ENCODE peak calls at places on chromosomes 1 and 21, in four cellular contexts. One of them, this sample, is unnamed.

GRCh38 chr21:44427241-44428120 is 27.8 kb upstream of the LRRC3 start:
- DNase-seq in transverse colon: no peak
- DNase-seq in upper lobe of left lung: peak; percentile 18
- DNase-seq in stomach: no peak
- DNase-seq in this sample: peak; percentile 50

GRCh38 chr1:35580949-35581388 is 7.9 kb downstream of the TFAP2E start:
- DNase-seq in upper lobe of left lung: no peak
- DNase-seq in transverse colon: no peak
- DNase-seq in stomach: no peak
- DNase-seq in this sample: no peak

GRCh38 chr1:28775121-28775942 is 36.6 kb upstream of the OPRD1 start:
- DNase-seq in upper lobe of left lung: peak; percentile 86
- DNase-seq in stomach: peak; percentile 79
- DNase-seq in transverse colon: peak; percentile 86
- DNase-seq in this sample: peak; percentile 83

GRCh38 chr1:52403566-52404115 is 582 bp downstream of the ORC1 start:
- DNase-seq in transverse colon: peak; percentile 42
- DNase-seq in stomach: no peak
- DNase-seq in upper lobe of left lung: peak; percentile 25
- DNase-seq in this sample: no peak

GRCh38 chr1:2346691-2347408 is 44.5 kb downstream of the MORN1 start:
- DNase-seq in upper lobe of left lung: no peak
- DNase-seq in transverse colon: no peak
- DNase-seq in stomach: no peak
- DNase-seq in this sample: no peak

GRCh38 chr1:182257369-182258063 is 134.1 kb downstream of the GLUL start:
- DNase-seq in upper lobe of left lung: no peak
- DNase-seq in stomach: no peak
- DNase-seq in transverse colon: no peak
- DNase-seq in this sample: no peak

GRCh38 chr1:89836252-89836996 is 15.6 kb downstream of the LRRC8D start:
- DNase-seq in stomach: no peak
- DNase-seq in transverse colon: no peak
- DNase-seq in upper lobe of left lung: no peak
- DNase-seq in this sample: no peak

GRCh38 chr1:186046437-186047233 is 312.4 kb downstream of the HMCN1 start:
- DNase-seq in upper lobe of left lung: no peak
- DNase-seq in transverse colon: no peak
- DNase-seq in stomach: no peak
- DNase-seq in this sample: no peak

GRCh38 chr1:36458910-36459309 is 5.3 kb downstream of the MRPS15 start:
- DNase-seq in transverse colon: no peak
- DNase-seq in stomach: no peak
- DNase-seq in upper lobe of left lung: no peak
- DNase-seq in this sample: no peak

GRCh38 chr1:96236156-96236739 is 485.3 kb upstream of the PTBP2 start:
- DNase-seq in transverse colon: peak; percentile 8
- DNase-seq in stomach: peak; percentile 26
- DNase-seq in upper lobe of left lung: peak; percentile 31
- DNase-seq in this sample: no peak

GRCh38 chr1:150512846-150513245 is 2.7 kb upstream of the FALEC start:
- DNase-seq in upper lobe of left lung: no peak
- DNase-seq in stomach: no peak
- DNase-seq in transverse colon: no peak
- DNase-seq in this sample: no peak

GRCh38 chr1:44036409-44037111 is 5.3 kb upstream of the SLC6A9 start:
- DNase-seq in stomach: peak; percentile 75
- DNase-seq in upper lobe of left lung: peak; percentile 71
- DNase-seq in transverse colon: peak; percentile 77
- DNase-seq in this sample: peak; percentile 82

GRCh38 chr1:206705187-206705586 is 20.5 kb downstream of the MAPKAPK2 start:
- DNase-seq in upper lobe of left lung: peak; percentile 54
- DNase-seq in stomach: no peak
- DNase-seq in transverse colon: no peak
- DNase-seq in this sample: peak; percentile 76

GRCh38 chr1:153345187-153346066 is 3.2 kb downstream of the PGLYRP4 start:
- DNase-seq in stomach: no peak
- DNase-seq in upper lobe of left lung: no peak
- DNase-seq in transverse colon: no peak
- DNase-seq in this sample: no peak
- H3K4me3 ChIP-seq in stomach: no peak overlapping the region
- H3K4me3 ChIP-seq in upper lobe of left lung: no peak overlapping the region
- H3K4me3 ChIP-seq in transverse colon: no peak overlapping the region
- H3K4me3 ChIP-seq in this sample: no peak overlapping the region

DNA sequence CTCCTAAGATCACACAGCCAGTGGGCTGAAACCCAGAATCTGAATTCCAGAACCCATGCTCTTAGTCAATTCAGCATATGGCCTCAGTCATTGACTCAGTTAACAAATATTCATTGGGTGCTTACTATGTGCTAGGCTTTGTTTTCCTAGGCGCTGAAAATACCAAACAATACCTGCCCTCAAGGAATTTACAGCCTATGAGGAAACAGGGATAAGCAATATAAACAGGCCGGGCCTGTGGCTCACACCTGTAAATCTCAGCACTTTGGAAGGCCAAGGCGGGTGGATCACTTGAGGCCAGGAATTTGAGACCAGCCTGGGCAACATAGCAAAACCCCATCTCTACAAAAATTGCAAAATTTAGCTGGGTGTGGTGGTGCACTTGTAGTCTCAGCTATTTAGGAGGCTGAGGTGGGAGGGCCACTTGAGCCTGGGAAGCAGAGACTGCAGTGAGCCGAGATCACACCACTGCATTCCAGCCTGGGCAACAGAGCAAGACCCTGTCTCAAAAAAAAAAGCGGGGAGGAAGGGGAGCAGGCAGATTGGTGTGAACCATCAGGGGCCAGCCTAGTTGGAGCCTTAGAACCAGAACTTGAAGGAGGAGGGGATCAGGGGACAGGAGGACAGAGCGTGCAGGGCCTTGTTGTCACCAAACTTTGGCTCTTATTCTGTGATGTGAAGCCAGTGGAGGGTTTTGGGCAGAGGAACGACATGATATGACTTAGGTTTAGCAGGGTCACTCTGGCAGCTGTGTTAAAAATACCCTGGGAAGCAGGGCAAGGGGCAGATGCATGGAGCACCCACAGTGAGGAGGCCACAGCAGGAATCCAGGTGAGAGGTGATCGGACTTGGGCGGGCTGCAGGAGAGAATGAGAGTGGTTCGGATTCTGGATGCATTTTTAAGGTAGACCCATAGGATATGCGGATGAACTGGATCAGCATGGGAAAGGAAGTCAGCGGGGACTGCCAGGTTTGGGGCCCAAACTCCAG is 5.8 kb downstream of the TINAGL1 start:
- DNase-seq in upper lobe of left lung: no peak
- DNase-seq in stomach: no peak
- DNase-seq in transverse colon: no peak
- DNase-seq in this sample: no peak
- TF ChIP-seq EP300 in upper lobe of left lung: no peak
- TF ChIP-seq EP300 in stomach: no peak
- TF ChIP-seq EP300 in transverse colon: no peak
- TF ChIP-seq EP300 in this sample: no peak

GRCh38 chr1:84603941-84604830 is 29.9 kb upstream of the CTBS start:
- DNase-seq in upper lobe of left lung: no peak
- DNase-seq in stomach: no peak
- DNase-seq in transverse colon: no peak
- DNase-seq in this sample: peak; percentile 78
- TF ChIP-seq POLR2AphosphoS5 in upper lobe of left lung: no peak
- TF ChIP-seq POLR2AphosphoS5 in stomach: no peak
- TF ChIP-seq POLR2AphosphoS5 in transverse colon: no peak
- TF ChIP-seq POLR2AphosphoS5 in this sample: peak; percentile 51

GRCh38 chr1:247448107-247448778 is 9.7 kb downstream of the OR2B11 start:
- DNase-seq in upper lobe of left lung: peak; percentile 62
- DNase-seq in stomach: peak; percentile 63
- DNase-seq in transverse colon: peak; percentile 62
- DNase-seq in this sample: peak; percentile 76

GRCh38 chr1:247444571-247444970 is 13.3 kb downstream of the OR2B11 start:
- DNase-seq in transverse colon: no peak
- DNase-seq in stomach: no peak
- DNase-seq in upper lobe of left lung: no peak
- DNase-seq in this sample: no peak

GRCh38 chr1:247443641-247444040 is 14.3 kb downstream of the OR2B11 start:
- DNase-seq in upper lobe of left lung: no peak
- DNase-seq in transverse colon: no peak
- DNase-seq in stomach: no peak
- DNase-seq in this sample: no peak

GRCh38 chr1:247445775-247446364 is 12.0 kb downstream of the OR2B11 start:
- DNase-seq in upper lobe of left lung: peak; percentile 72
- DNase-seq in transverse colon: no peak
- DNase-seq in stomach: no peak
- DNase-seq in this sample: no peak

DNA sequence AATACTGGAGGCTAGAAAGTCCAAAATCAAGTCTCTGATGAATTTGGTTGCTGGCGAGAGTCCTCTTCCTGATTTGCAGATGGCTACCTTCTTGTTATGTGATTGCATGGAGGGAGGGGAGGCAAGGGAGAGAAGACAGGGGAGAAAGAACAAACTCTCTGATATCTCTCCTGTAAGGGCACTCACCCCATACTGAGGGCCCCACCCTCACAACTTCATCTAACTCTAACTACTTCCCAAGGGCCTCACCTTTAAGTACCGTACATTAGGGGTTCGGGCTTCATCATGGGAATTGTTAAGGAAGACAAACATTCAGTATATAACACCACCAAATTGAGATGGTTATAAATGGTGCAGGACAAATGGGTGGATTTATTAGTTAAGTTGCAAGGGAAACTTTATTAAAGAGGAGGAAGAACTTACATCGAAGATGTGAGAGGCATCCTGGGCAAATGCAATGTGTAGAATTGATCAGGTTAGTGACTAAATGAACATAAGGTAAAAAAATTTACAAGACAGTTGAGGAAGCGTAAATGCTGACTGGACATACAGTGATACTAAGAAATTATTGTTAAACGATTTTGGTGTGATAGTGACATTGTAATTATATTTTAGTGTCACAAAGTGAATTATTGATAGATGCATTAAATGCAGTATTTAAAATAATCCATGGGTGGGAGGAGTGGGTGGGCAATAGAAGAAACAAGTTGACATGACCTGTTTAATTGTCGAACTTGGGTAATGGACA is 10.6 kb downstream of the OR2B11 start:
- DNase-seq in stomach: no peak
- DNase-seq in upper lobe of left lung: no peak
- DNase-seq in transverse colon: no peak
- DNase-seq in this sample: no peak
- H3K4me3 ChIP-seq in stomach: peak overlapping the region; percentile 49
- H3K4me3 ChIP-seq in upper lobe of left lung: no peak overlapping the region
- H3K4me3 ChIP-seq in transverse colon: no peak overlapping the region
- H3K4me3 ChIP-seq in this sample: peak overlapping the region; percentile 49

GRCh38 chr1:942864-943533 is 16.1 kb downstream of the NOC2L start:
- DNase-seq in upper lobe of left lung: no peak
- DNase-seq in stomach: no peak
- DNase-seq in transverse colon: peak; percentile 46
- DNase-seq in this sample: peak; percentile 86
- TF ChIP-seq EP300 in upper lobe of left lung: no peak
- TF ChIP-seq EP300 in stomach: no peak
- TF ChIP-seq EP300 in transverse colon: no peak
- TF ChIP-seq EP300 in this sample: no peak

DNA sequence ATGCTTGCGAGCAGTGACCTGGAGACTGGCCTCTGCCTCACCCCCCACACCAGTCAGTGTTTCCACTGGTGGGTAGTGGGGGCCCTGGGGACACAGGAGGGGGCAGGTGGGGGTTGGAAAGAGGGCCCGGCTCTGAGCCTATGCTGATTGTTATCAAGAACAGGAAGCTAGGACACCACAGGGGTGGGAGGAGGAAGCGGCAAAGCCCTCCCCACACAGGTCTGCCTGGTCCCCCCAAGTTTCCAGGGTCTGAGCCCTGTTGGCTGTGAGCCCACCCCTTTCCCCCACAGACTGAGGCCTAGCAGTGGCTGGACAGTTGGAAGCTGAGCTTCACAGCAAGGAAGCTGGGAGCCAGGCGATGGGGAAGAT is 1.6 kb upstream of the PTPN7 start:
- DNase-seq in stomach: no peak
- DNase-seq in upper lobe of left lung: peak; percentile 53
- DNase-seq in transverse colon: peak; percentile 32
- DNase-seq in this sample: no peak
- TF ChIP-seq POLR2AphosphoS5 in stomach: no peak
- TF ChIP-seq POLR2AphosphoS5 in upper lobe of left lung: no peak
- TF ChIP-seq POLR2AphosphoS5 in transverse colon: no peak
- TF ChIP-seq POLR2AphosphoS5 in this sample: no peak

DNA sequence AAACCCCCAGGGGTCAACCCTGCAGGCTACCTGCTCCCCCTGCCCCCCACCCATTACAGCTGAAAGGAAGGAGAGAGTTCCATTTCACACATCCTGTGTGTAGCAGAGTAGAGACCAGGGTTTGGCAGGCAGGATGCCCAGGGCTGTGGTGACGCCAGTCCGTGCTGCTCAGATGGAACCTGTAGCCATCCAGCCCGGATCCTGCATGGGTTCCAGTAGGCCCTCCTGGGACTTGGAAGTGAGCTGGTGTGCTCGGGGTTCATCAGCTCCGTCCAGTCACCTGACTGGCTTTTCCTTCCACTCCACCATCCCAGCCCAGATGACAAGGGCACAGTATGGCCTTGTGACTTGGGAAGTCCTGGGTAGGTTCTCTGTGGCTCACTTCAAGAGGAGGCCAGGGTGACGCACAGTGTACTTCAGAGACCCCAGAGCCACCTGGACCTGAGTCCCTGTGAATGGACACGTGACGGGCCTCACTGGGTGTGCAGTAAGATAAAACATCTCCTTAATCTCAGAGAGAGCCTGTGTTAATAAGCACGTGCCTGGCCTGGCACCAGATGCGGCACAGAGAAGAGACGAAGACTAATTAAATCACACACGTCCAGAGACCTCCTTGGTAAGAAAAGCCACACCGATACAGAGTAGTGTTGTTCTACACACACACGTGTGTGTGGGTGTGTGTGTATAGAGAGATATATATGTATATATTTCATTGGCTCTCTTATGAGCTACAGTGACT is 16.0 kb downstream of the ITPKB start:
- DNase-seq in upper lobe of left lung: no peak
- DNase-seq in transverse colon: no peak
- DNase-seq in stomach: no peak
- DNase-seq in this sample: no peak
- H3K4me3 ChIP-seq in upper lobe of left lung: no peak overlapping the region
- H3K4me3 ChIP-seq in transverse colon: no peak overlapping the region
- H3K4me3 ChIP-seq in stomach: no peak overlapping the region
- H3K4me3 ChIP-seq in this sample: no peak overlapping the region

This sample was measured in sigmoid colon.